ENCODE peak calls at places on chromosomes 2 and 18, in nine cellular contexts. P is IMR-90, R is hepatocyte, I is skeletal muscle cell, K is astrocyte of the spinal cord, S is adipocyte, Q is pancreas, M is AG04450, X is mammary epithelial cell. B is an unnamed sample.
A peak's percentile ranks its signal among the peaks of the same experiment; 100 is the strongest.

GRCh38 chr18:49858309-49859005 is 45.1 kb upstream of the ACAA2 start:
- DNase-seq in P (peak; percentile 70), R (peak; percentile 86), I (no peak), K (peak; percentile 80), S (peak; percentile 85), Q (peak; percentile 64), M (peak; percentile 38), X (peak; percentile 66), B (peak; percentile 44)

GRCh38 chr2:173997779-173998178 is 32.6 kb upstream of the SP3 start:
- DNase-seq in P (peak; percentile 62), R (no peak), I (no peak), K (peak; percentile 29), S (no peak), Q (peak; percentile 50), M (no peak), X (no peak), B (no peak)

GRCh38 chr2:103823847-103824246 is 1030.1 kb upstream of the POU3F3 start:
- DNase-seq in P (no peak), R (peak; percentile 65), I (no peak), K (no peak), S (no peak), Q (no peak), M (no peak), X (no peak), B (no peak)

GRCh38 chr18:6566338-6566911 is 151.7 kb upstream of the L3MBTL4 start:
- DNase-seq in P (no peak), R (no peak), I (no peak), K (no peak), S (no peak), Q (no peak), M (no peak), X (peak; percentile 90), B (no peak)

GRCh38 chr2:129859141-129859540 is 120.3 kb upstream of the RAB6C start:
- DNase-seq in P (no peak), R (no peak), I (no peak), K (no peak), S (no peak), Q (no peak), M (no peak), X (no peak), B (no peak)

GRCh38 chr2:227921648-227922047 is 50.2 kb downstream of the DAW1 start:
- DNase-seq in P (no peak), R (no peak), I (no peak), K (no peak), S (no peak), Q (peak; percentile 11), M (no peak), X (no peak), B (no peak)

GRCh38 chr2:123015186-123015585 is 1009.9 kb upstream of the CNTNAP5 start:
- DNase-seq in P (no peak), R (peak; percentile 48), I (no peak), K (no peak), S (no peak), Q (no peak), M (no peak), X (no peak), B (no peak)

GRCh38 chr18:39675916-39676315 is 2110.3 kb upstream of the CELF4 start:
- DNase-seq in P (no peak), R (no peak), I (no peak), K (no peak), S (no peak), Q (no peak), M (no peak), X (no peak), B (no peak)

GRCh38 chr2:65630643-65631042 is 198.2 kb upstream of the SPRED2 start:
- DNase-seq in P (peak; percentile 77), R (peak; percentile 46), I (peak; percentile 64), K (peak; percentile 74), S (peak; percentile 79), Q (no peak), M (peak; percentile 63), X (peak; percentile 66), B (no peak)

GRCh38 chr2:188974184-188974583 is at the start of gene COL3A1:
- DNase-seq in P (peak; percentile 80), R (peak; percentile 78), I (peak; percentile 61), K (peak; percentile 82), S (peak; percentile 92), Q (no peak), M (peak; percentile 71), X (no peak), B (no peak)

GRCh38 chr18:4631239-4631638 is 176.1 kb upstream of the DLGAP1 start:
- DNase-seq in P (no peak), R (no peak), I (no peak), K (no peak), S (no peak), Q (no peak), M (no peak), X (no peak), B (no peak)

GRCh38 chr2:220181158-220181557 is 553.7 kb downstream of the SLC4A3 start:
- DNase-seq in P (peak; percentile 33), R (no peak), I (no peak), K (no peak), S (no peak), Q (no peak), M (no peak), X (no peak), B (no peak)

GRCh38 chr2:235701206-235701605 is 207.4 kb downstream of the AGAP1 start:
- DNase-seq in P (no peak), R (no peak), I (no peak), K (no peak), S (no peak), Q (no peak), M (no peak), X (no peak), B (no peak)
- H3K4me3 ChIP-seq in P (no peak overlapping the region), R (no peak overlapping the region), I (no peak overlapping the region), K (no peak overlapping the region), S (no peak overlapping the region), Q (no peak overlapping the region), M (no peak overlapping the region), X (no peak overlapping the region), B (no peak overlapping the region)

DNA sequence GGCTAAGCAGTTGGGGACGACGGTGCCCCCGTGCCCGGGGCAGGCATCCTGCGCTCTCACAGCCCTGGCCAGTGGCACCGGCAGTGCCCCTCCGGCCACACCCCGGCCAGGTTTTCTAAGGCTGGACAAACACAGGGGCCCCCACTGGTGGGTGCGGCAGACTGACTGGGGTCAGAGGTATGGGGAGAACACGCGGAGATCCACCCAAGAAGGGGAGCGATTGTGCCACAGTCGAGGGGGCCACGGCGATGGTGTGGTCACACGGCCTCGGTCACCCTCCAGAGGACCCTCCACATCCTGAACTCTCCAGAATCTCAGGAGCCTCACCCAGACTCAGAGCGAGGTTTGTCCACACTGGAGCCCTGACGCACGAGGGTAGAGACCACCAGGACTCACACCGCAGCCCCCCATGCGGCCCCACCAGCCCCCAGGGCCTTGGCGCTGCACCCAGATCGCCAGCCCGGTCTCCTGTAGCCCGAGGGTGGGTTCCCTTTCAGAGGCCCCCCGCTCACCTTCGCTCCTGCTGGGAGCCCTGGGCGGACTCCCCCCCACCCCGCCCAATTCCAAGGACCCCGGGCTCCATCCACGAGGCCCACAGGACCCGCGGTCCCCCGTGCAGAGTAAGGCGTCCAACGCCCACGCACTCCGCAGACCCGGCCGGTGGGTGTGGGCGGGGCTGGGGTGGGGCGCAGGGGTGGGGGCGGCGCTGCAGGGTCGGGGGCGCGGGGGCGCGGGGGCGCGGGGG is 15.2 kb downstream of the PDCD1 start:
- DNase-seq in P (no peak), R (no peak), I (no peak), K (no peak), S (no peak), Q (no peak), M (no peak), X (no peak), B (no peak)
- H3K4me3 ChIP-seq in P (no peak overlapping the region), R (no peak overlapping the region), I (no peak overlapping the region), K (no peak overlapping the region), S (no peak overlapping the region), Q (no peak overlapping the region), M (no peak overlapping the region), X (no peak overlapping the region), B (peak overlapping the region; percentile 39)

GRCh38 chr18:35585608-35586007 is 4.1 kb downstream of the GALNT1 start:
- DNase-seq in P (no peak), R (no peak), I (no peak), K (no peak), S (no peak), Q (no peak), M (no peak), X (no peak), B (no peak)

GRCh38 chr18:35580748-35581534 is 599 bp upstream of the GALNT1 start:
- DNase-seq in P (peak; percentile 41), R (peak; percentile 81), I (no peak), K (peak; percentile 38), S (peak; percentile 79), Q (peak; percentile 49), M (peak; percentile 7), X (peak; percentile 58), B (peak; percentile 52)

GRCh38 chr18:35582310-35582682 is 756 bp downstream of the GALNT1 start:
- DNase-seq in P (no peak), R (no peak), I (no peak), K (no peak), S (peak; percentile 30), Q (no peak), M (no peak), X (no peak), B (no peak)

GRCh38 chr18:35581555-35582309 is at the start of gene GALNT1:
- DNase-seq in P (peak; percentile 4), R (peak; percentile 49), I (no peak), K (no peak), S (peak; percentile 62), Q (peak; percentile 9), M (no peak), X (peak; percentile 3), B (no peak)

DNA sequence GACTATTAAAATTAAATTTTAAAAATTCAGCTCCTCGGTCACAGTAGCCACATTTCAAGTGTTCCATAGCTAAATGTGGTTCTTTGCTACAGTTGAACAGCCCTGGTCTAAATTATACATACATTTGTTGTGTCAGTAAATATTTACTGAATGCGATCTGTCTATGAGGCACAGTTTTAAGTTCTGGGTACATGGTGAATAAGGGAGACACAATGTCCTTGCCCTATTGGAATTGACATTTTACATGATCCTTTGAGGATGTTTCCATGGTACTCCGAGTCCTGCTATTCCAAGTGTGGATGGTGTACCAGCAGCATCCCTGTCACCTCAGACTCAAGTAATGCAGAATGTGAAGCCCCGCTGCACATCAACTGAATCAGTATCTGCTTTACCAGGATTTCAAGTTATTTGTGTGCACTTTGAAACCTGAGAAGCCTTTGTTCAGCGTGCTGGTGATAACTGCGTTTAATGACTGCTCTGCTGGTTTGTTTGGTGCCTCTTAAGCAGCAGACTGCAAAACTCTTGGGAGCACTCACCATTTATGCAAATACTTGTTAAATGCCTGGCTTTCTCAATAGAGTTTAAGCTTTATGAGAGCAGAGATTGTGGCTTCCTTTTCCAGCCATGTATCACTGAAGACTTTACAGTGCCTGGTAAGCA is 1.5 kb downstream of the GALNT1 start:
- DNase-seq in P (peak; percentile 45), R (peak; percentile 44), I (no peak), K (peak; percentile 52), S (peak; percentile 20), Q (no peak), M (no peak), X (peak; percentile 5), B (no peak)
- H3K4me3 ChIP-seq in P (peak overlapping the region; percentile 76), R (peak overlapping the region; percentile 90), I (peak overlapping the region; percentile 72), K (peak overlapping the region; percentile 73), S (peak overlapping the region; percentile 87), Q (no peak overlapping the region), M (peak overlapping the region; percentile 74), X (peak overlapping the region; percentile 64), B (no peak overlapping the region)

DNA sequence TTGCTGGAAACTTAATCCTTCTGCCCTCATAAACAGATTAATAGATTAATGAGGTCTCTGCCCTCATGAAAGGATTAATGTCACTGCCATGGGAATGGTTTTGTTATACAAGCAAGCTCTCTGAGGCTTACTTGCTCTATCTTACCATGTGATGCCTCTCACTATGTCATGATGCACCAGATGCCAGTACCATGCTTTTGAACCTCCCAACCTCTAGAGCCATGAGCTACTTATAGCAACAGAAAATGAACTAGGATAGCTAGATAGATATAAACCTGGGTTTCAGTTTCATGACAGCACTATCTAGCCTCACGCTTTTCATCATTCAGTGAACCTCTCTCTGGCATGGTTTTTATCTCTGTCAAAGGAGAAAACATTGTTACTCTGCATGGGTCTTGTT is 371.6 kb upstream of the LRP1B start:
- DNase-seq in P (no peak), R (no peak), I (no peak), K (no peak), S (no peak), Q (no peak), M (no peak), X (no peak), B (no peak)
- H3K4me3 ChIP-seq in P (no peak overlapping the region), R (no peak overlapping the region), I (no peak overlapping the region), K (no peak overlapping the region), S (no peak overlapping the region), Q (no peak overlapping the region), M (no peak overlapping the region), X (no peak overlapping the region), B (no peak overlapping the region)